ENCODE peak calls at places on chromosomes 13 and 19, in seven cellular contexts. Y, E, S, P, Z, X and F are unnamed samples.

GRCh38 chr19:56765107-56765506 is 75.4 kb downstream of the PEG3 start:
- DNase-seq in Y (peak), E (no peak), S (peak), P (no peak), Z (no peak), X (no peak), F (peak)

GRCh38 chr13:32905063-32905863 is 111.0 kb upstream of the KL start:
- DNase-seq in Y (no peak), E (no peak), S (no peak), P (no peak), Z (no peak), X (no peak), F (no peak)

GRCh38 chr19:8576273-8576993 is 809 bp downstream of the MYO1F start:
- DNase-seq in Y (no peak), E (no peak), S (no peak), P (no peak), Z (no peak), X (no peak), F (no peak)

GRCh38 chr19:30371960-30372824 is at the start of gene ZNF536:
- DNase-seq in Y (no peak), E (no peak), S (no peak), P (no peak), Z (no peak), X (no peak), F (no peak)

GRCh38 chr19:6970478-6970877 is 50.8 kb downstream of the MBD3L2B start:
- DNase-seq in Y (no peak), E (no peak), S (no peak), P (no peak), Z (no peak), X (no peak), F (no peak)

GRCh38 chr19:1315470-1316166 is 29.9 kb downstream of the EFNA2 start:
- DNase-seq in Y (peak), E (no peak), S (peak), P (peak), Z (peak), X (no peak), F (peak)

GRCh38 chr13:21719463-21719862 is 48.6 kb downstream of the FGF9 start:
- DNase-seq in Y (no peak), E (no peak), S (no peak), P (no peak), Z (no peak), X (no peak), F (no peak)

GRCh38 chr19:49114630-49115363 is 627 bp downstream of the LIN7B start:
- DNase-seq in Y (peak), E (no peak), S (peak), P (peak), Z (peak), X (no peak), F (peak)

GRCh38 chr13:48562296-48563066 is 29.6 kb upstream of the RCBTB2 start:
- DNase-seq in Y (no peak), E (peak), S (no peak), P (no peak), Z (no peak), X (no peak), F (no peak)

GRCh38 chr13:28707629-28708427 is 10.9 kb downstream of the SLC46A3 start:
- DNase-seq in Y (no peak), E (no peak), S (no peak), P (peak), Z (no peak), X (peak), F (no peak)

GRCh38 chr19:32397736-32398135 is 7.8 kb upstream of the DPY19L3 start:
- DNase-seq in Y (no peak), E (no peak), S (no peak), P (peak), Z (no peak), X (no peak), F (no peak)

GRCh38 chr13:31022491-31022890 is 90.0 kb downstream of the TEX26 start:
- DNase-seq in Y (no peak), E (no peak), S (no peak), P (no peak), Z (no peak), X (no peak), F (no peak)

GRCh38 chr13:51768378-51768921 is 35.5 kb downstream of the DHRS12 start:
- DNase-seq in Y (no peak), E (no peak), S (no peak), P (no peak), Z (no peak), X (no peak), F (no peak)

GRCh38 chr19:16258440-16258903 is 60.8 kb downstream of the AP1M1 start:
- DNase-seq in Y (peak), E (no peak), S (peak), P (peak), Z (no peak), X (peak), F (peak)

GRCh38 chr19:58571575-58571947 is 1.6 kb downstream of the MZF1 start:
- DNase-seq in Y (no peak), E (no peak), S (peak), P (no peak), Z (no peak), X (no peak), F (peak)